ENCODE peak calls at places on chromosomes 13 and 19, in nine cellular contexts. I, J, T, U, Q, Z, N, H and E are unnamed samples.

GRCh38 chr13:113651511-113652403 is 6.2 kb downstream of the ATP4B start:
- DNase-seq in I (no peak), J (no peak), T (peak), U (no peak), Q (no peak), Z (peak), N (no peak), H (no peak), E (no peak)

GRCh38 chr13:44930907-44931676 is 58.2 kb downstream of the NUFIP1 start:
- DNase-seq in I (no peak), J (no peak), T (no peak), U (no peak), Q (no peak), Z (no peak), N (no peak), H (no peak), E (no peak)

GRCh38 chr13:99362362-99362761 is 55.2 kb upstream of the GPR183 start:
- DNase-seq in I (no peak), J (no peak), T (no peak), U (no peak), Q (no peak), Z (no peak), N (no peak), H (no peak), E (no peak)

GRCh38 chr13:109151255-109151654 is 521.8 kb downstream of the MYO16 start:
- DNase-seq in I (no peak), J (no peak), T (no peak), U (no peak), Q (no peak), Z (no peak), N (no peak), H (no peak), E (no peak)

GRCh38 chr13:35474551-35474950 is 1.9 kb downstream of the MAB21L1 start:
- DNase-seq in I (no peak), J (no peak), T (no peak), U (no peak), Q (no peak), Z (no peak), N (no peak), H (no peak), E (no peak)

GRCh38 chr19:42121666-42122069 is 10.6 kb downstream of the POU2F2 start:
- DNase-seq in I (no peak), J (no peak), T (peak), U (peak), Q (peak), Z (no peak), N (peak), H (peak), E (peak)

GRCh38 chr13:40330950-40331349 is 335.5 kb downstream of the FOXO1 start:
- DNase-seq in I (no peak), J (no peak), T (no peak), U (no peak), Q (no peak), Z (no peak), N (no peak), H (no peak), E (no peak)

GRCh38 chr19:19997656-19998268 is 41.5 kb downstream of the ZNF682 start:
- DNase-seq in I (no peak), J (no peak), T (peak), U (peak), Q (no peak), Z (no peak), N (peak), H (peak), E (peak)

GRCh38 chr19:28705008-28705407 is 507.9 kb downstream of the UQCRFS1 start:
- DNase-seq in I (peak), J (no peak), T (no peak), U (no peak), Q (peak), Z (no peak), N (no peak), H (no peak), E (no peak)

GRCh38 chr13:99813346-99814095 is 158.0 kb downstream of the ZIC5 start:
- DNase-seq in I (no peak), J (no peak), T (no peak), U (no peak), Q (no peak), Z (no peak), N (no peak), H (no peak), E (no peak)

GRCh38 chr13:47837906-47838305 is 163.2 kb downstream of the SUCLA2 start:
- DNase-seq in I (no peak), J (no peak), T (no peak), U (no peak), Q (no peak), Z (no peak), N (no peak), H (no peak), E (no peak)

GRCh38 chr13:109180905-109181425 is 551.6 kb downstream of the MYO16 start:
- DNase-seq in I (no peak), J (no peak), T (no peak), U (no peak), Q (peak), Z (no peak), N (no peak), H (no peak), E (no peak)

GRCh38 chr19:32061304-32061703 is 284.1 kb upstream of the ZNF507 start:
- DNase-seq in I (no peak), J (no peak), T (no peak), U (no peak), Q (no peak), Z (no peak), N (no peak), H (no peak), E (no peak)

GRCh38 chr13:43567608-43568007 is 219.2 kb downstream of the ENOX1 start:
- DNase-seq in I (no peak), J (no peak), T (no peak), U (no peak), Q (no peak), Z (no peak), N (no peak), H (no peak), E (no peak)

GRCh38 chr13:110211046-110211445 is 95.9 kb downstream of the COL4A1 start:
- DNase-seq in I (no peak), J (no peak), T (no peak), U (no peak), Q (no peak), Z (no peak), N (no peak), H (no peak), E (no peak)

GRCh38 chr13:30039506-30039905 is 189.1 kb upstream of the UBL3 start:
- DNase-seq in I (no peak), J (no peak), T (no peak), U (no peak), Q (no peak), Z (no peak), N (no peak), H (no peak), E (no peak)